ENCODE peak calls at places on chromosomes 5 and 9, in eight cellular contexts. Z is HCT116, B is HepG2, E is IMR-90, M is suprapubic skin, H is stomach, A is Peyer's patch, K is body of pancreas. D is an unnamed sample.
A peak's percentile ranks its signal among the peaks of the same experiment; 100 is the strongest.

GRCh38 chr5:16857635-16858034 is 78.5 kb downstream of the MYO10 start:
- DNase-seq in Z (no peak), B (no peak), E (no peak), M (no peak), H (no peak), A (no peak), K (no peak), D (no peak)

GRCh38 chr5:107576736-107577440 is 93.8 kb downstream of the EFNA5 start:
- DNase-seq in A (no peak), Z (no peak), E (no peak), H (no peak), K (no peak), M (no peak), B (no peak), D (no peak)

GRCh38 chr5:159786901-159787691 is 129.2 kb upstream of the ADRA1B start:
- DNase-seq in B (no peak), H (no peak), Z (no peak), K (no peak), E (peak; percentile 70), A (no peak), M (peak; percentile 90), D (peak; percentile 57)

GRCh38 chr5:429453-430188 is 13.4 kb upstream of the EXOC3 start:
- DNase-seq in M (no peak), K (no peak), E (peak; percentile 62), B (no peak), H (peak; percentile 23), Z (no peak), A (peak; percentile 67), D (peak; percentile 46)

GRCh38 chr5:56898213-56898612 is 11.2 kb upstream of the SETD9 start:
- DNase-seq in H (no peak), B (no peak), M (no peak), A (no peak), Z (no peak), K (no peak), E (no peak), D (no peak)

GRCh38 chr5:139635606-139636206 is 12.4 kb upstream of the CXXC5 start:
- DNase-seq in B (peak; percentile 70), H (peak; percentile 83), M (peak; percentile 91), E (peak; percentile 95), A (no peak), K (peak; percentile 70), Z (no peak), D (peak; percentile 86)

GRCh38 chr9:138022121-138022741 is 144.6 kb downstream of the CACNA1B start:
- DNase-seq in Z (peak; percentile 40), M (no peak), B (no peak), K (peak; percentile 55), H (peak; percentile 23), E (no peak), A (peak; percentile 45), D (peak; percentile 52)

GRCh38 chr5:94908889-94909480 is 290.5 kb downstream of the SLF1 start:
- DNase-seq in K (no peak), A (no peak), B (peak; percentile 25), Z (peak; percentile 35), E (peak; percentile 37), M (no peak), H (no peak), D (no peak)

GRCh38 chr5:148801682-148802276 is 24.6 kb upstream of the ADRB2 start:
- DNase-seq in H (no peak), E (no peak), K (no peak), M (no peak), Z (no peak), B (no peak), A (no peak), D (no peak)

GRCh38 chr9:125997510-125997823 is 250.3 kb downstream of the PBX3 start:
- DNase-seq in H (no peak), E (no peak), A (peak; percentile 28), B (no peak), Z (no peak), M (peak; percentile 46), K (no peak), D (no peak)

GRCh38 chr9:119841005-119841404 is 471.8 kb upstream of the BRINP1 start:
- DNase-seq in K (no peak), M (no peak), Z (no peak), E (no peak), H (no peak), A (no peak), B (no peak), D (no peak)

GRCh38 chr9:129783516-129784361 is 19.2 kb upstream of the TOR1B start:
- DNase-seq in Z (peak; percentile 68), M (peak; percentile 85), E (peak; percentile 75), B (peak; percentile 46), H (peak; percentile 73), K (peak; percentile 76), A (no peak), D (peak; percentile 83)

GRCh38 chr9:133144142-133144886 is 19.4 kb downstream of the GBGT1 start:
- DNase-seq in H (peak; percentile 86), A (peak; percentile 95), K (peak; percentile 72), M (peak; percentile 94), B (peak; percentile 81), Z (no peak), E (peak; percentile 51), D (peak; percentile 84)

GRCh38 chr5:39399135-39400036 is 25.4 kb downstream of the DAB2 start:
- DNase-seq in Z (peak; percentile 32), M (no peak), B (peak; percentile 30), H (no peak), A (no peak), E (peak; percentile 98), K (no peak), D (no peak)

GRCh38 chr9:70589571-70590263 is 175.3 kb upstream of the KLF9 start:
- DNase-seq in B (no peak), E (peak; percentile 90), Z (no peak), H (no peak), A (no peak), M (peak; percentile 81), K (no peak), D (no peak)

GRCh38 chr9:117411547-117411946 is 3.3 kb downstream of the ASTN2 start:
- DNase-seq in B (peak; percentile 18), E (peak; percentile 6), A (no peak), Z (no peak), H (peak; percentile 71), M (no peak), K (peak; percentile 80), D (peak; percentile 61)

GRCh38 chr5:1833264-1834021 is 32.2 kb downstream of the NDUFS6 start:
- DNase-seq in K (no peak), B (no peak), M (peak; percentile 51), E (no peak), A (peak; percentile 44), Z (no peak), H (no peak), D (no peak)

GRCh38 chr5:82365744-82366228 is 87.6 kb upstream of the RPS23 start:
- DNase-seq in H (no peak), A (no peak), E (peak; percentile 80), B (peak; percentile 87), Z (peak; percentile 89), K (no peak), M (no peak), D (no peak)

GRCh38 chr5:39570418-39571027 is 145.7 kb upstream of the DAB2 start:
- DNase-seq in M (no peak), A (no peak), Z (peak; percentile 31), K (no peak), E (peak; percentile 61), B (peak; percentile 24), H (no peak), D (no peak)

GRCh38 chr5:138568061-138568824 is 7.0 kb downstream of the HSPA9 start:
- DNase-seq in Z (no peak), K (no peak), B (no peak), E (peak; percentile 72), H (no peak), A (no peak), M (no peak), D (no peak)
- TF ChIP-seq POLR2A in Z (no peak), K (no peak), B (no peak), E (no peak), H (no peak), A (no peak), M (no peak), D (no peak)

GRCh38 chr5:178208540-178209227 is 4.4 kb downstream of the HNRNPAB start:
- DNase-seq in A (no peak), K (no peak), B (no peak), Z (no peak), M (peak; percentile 40), E (no peak), H (no peak), D (no peak)
- H3K27ac ChIP-seq in A (no peak overlapping the region), K (no peak overlapping the region), B (no peak overlapping the region), Z (no peak overlapping the region), M (no peak overlapping the region), E (no peak overlapping the region), H (peak overlapping the region; percentile 28), D (peak overlapping the region; percentile 39)

DNA sequence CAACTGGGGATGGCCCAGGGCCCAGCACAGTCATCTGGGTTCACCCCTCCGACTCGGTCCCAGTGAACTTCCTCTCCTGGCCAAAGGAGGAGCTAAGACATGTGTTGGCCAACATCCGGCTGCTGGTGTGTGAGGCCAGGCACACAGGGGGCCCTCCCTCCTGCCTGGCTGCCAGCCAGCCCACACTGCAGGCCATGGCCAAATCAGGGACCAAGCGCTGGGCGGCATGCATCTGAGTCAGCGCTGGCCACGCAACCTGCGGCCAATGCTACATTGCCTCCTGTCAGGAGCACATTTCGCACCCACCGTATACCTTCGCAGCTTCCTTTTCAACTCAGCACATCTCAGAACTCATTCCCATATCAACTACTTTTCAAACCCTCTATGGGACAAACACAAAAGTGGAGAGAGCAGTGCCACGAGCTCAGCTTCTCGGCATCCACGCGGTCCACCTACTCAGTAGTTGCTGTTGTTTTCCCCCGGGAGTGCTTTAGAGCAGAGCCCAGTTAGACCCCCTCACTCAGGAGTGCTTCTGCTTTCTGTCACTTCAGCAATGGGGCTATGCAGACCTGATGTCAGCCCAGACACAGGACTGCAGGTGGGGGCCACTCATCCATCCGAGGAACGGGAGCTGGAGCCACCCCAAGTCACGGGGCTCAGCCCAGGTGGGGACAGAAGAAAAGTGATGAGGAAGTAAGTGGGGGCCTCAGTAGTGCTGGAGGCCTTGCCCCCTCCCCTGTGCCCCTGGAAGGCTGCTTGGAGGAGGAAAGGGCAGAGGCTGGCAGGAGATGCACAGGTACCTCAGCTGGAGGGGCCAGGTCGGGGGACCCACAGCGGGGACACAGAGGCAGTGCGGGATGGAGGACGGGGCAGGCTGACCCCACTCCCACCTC is 13.9 kb downstream of the NINJ1 start:
- DNase-seq in B (peak; percentile 94), Z (peak; percentile 83), K (peak; percentile 84), A (peak; percentile 70), H (peak; percentile 96), M (peak; percentile 93), E (peak; percentile 94), D (peak; percentile 91)
- TF ChIP-seq POLR2A in B (no peak), Z (no peak), K (no peak), A (no peak), H (no peak), M (no peak), E (peak; percentile 17), D (no peak)

DNA sequence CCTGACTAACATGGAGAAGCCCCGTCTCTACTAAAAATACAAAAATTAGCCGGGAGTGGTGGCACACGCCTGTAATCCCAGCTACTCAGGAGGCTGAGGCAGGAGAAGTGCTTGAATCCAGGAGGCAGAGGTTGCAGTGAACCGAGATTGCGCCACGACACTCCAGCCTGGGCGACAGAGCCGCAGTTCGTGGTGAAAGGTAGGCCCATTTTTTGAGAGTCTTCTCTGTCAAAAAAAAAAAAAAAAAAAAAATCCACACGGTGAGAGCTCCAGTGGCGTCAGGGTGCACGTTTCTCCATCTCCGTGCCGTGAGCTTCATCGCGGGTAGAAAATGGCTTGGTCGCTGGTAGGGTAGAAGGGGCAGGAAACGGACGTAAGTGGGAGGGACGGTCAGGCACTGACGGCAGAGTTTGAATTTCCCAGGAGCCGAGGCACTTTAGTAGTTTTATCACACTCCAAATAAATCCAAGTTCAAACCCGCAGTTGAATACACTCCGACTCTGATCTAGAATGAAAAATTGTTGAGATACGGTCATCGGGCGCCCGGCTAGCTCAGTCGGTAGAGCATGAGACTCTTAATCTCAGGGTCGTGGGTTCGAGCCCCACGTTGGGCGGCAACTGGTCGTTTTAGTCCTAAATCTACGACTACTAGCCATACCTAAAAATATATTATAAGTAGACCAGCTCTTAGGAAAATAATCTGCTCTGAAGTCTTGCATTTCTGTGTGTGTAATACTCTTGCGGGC is 2.4 kb upstream of the TRIM7 start:
- DNase-seq in Z (peak; percentile 86), A (peak; percentile 66), M (peak; percentile 83), B (peak; percentile 82), E (peak; percentile 93), H (peak; percentile 76), K (peak; percentile 81), D (peak; percentile 79)
- H3K27ac ChIP-seq in Z (peak overlapping the region; percentile 93), A (peak overlapping the region; percentile 76), M (peak overlapping the region; percentile 66), B (peak overlapping the region; percentile 51), E (peak overlapping the region; percentile 42), H (peak overlapping the region; percentile 70), K (peak overlapping the region; percentile 69), D (peak overlapping the region; percentile 85)